ENCODE peak calls at places on chromosomes 3 and 15, in four cellular contexts. C, Z, Q and T are unnamed samples.

GRCh38 chr3:72087420-72087819 is 302.5 kb upstream of the PROK2 start:
- DNase-seq in C (no peak), Z (no peak), Q (no peak), T (no peak)

GRCh38 chr3:16807441-16807840 is 77.3 kb upstream of the PLCL2 start:
- DNase-seq in C (no peak), Z (no peak), Q (no peak), T (no peak)

GRCh38 chr3:128395500-128396125 is 71.1 kb downstream of the DNAJB8 start:
- DNase-seq in C (no peak), Z (no peak), Q (peak; percentile 75), T (no peak)

GRCh38 chr15:40493089-40493840 is 22.5 kb downstream of the CHST14 start:
- DNase-seq in C (no peak), Z (no peak), Q (no peak), T (no peak)

GRCh38 chr3:48765376-48765775 is 48.4 kb upstream of the IP6K2 start:
- DNase-seq in C (no peak), Z (no peak), Q (no peak), T (no peak)

GRCh38 chr3:12302564-12302963 is 13.7 kb downstream of the PPARG start:
- DNase-seq in C (no peak), Z (no peak), Q (no peak), T (no peak)

GRCh38 chr15:61195116-61196002 is 33.7 kb downstream of the RORA start:
- DNase-seq in C (no peak), Z (no peak), Q (no peak), T (no peak)

GRCh38 chr3:179871782-179872181 is 165.0 kb downstream of the PEX5L start:
- DNase-seq in C (no peak), Z (no peak), Q (no peak), T (no peak)

GRCh38 chr3:5305681-5305983 is 118.1 kb downstream of the EDEM1 start:
- DNase-seq in C (no peak), Z (no peak), Q (no peak), T (no peak)

GRCh38 chr15:100311829-100312228 is 29.9 kb downstream of the ADAMTS17 start:
- DNase-seq in C (no peak), Z (no peak), Q (no peak), T (no peak)

GRCh38 chr3:51646091-51646490 is 25.0 kb upstream of the TEX264 start:
- DNase-seq in C (no peak), Z (no peak), Q (no peak), T (no peak)

GRCh38 chr15:51387699-51388041 is 46.2 kb downstream of the GLDN start:
- DNase-seq in C (no peak), Z (no peak), Q (no peak), T (no peak)

GRCh38 chr3:46670891-46671427 is 22.5 kb downstream of the ALS2CL start:
- DNase-seq in C (peak; percentile 31), Z (no peak), Q (peak; percentile 17), T (no peak)

GRCh38 chr3:77887611-77888010 is 847.7 kb downstream of the ROBO2 start:
- DNase-seq in C (no peak), Z (no peak), Q (no peak), T (no peak)

GRCh38 chr3:123028233-123028828 is 768 bp upstream of the SEMA5B start:
- DNase-seq in C (no peak), Z (no peak), Q (no peak), T (peak; percentile 58)

GRCh38 chr3:188407158-188407880 is 253.4 kb downstream of the LPP start:
- DNase-seq in C (no peak), Z (no peak), Q (no peak), T (no peak)

GRCh38 chr3:88809993-88810392 is 297.4 kb upstream of the EPHA3 start:
- DNase-seq in C (no peak), Z (no peak), Q (no peak), T (no peak)

GRCh38 chr3:12947504-12948369 is 106.4 kb upstream of the RPL32 start:
- DNase-seq in C (no peak), Z (no peak), Q (peak; percentile 74), T (peak; percentile 62)

GRCh38 chr3:29447946-29448632 is 167.2 kb downstream of the RBMS3 start:
- DNase-seq in C (no peak), Z (no peak), Q (no peak), T (no peak)

GRCh38 chr3:98966862-98967554 is 65.5 kb upstream of the DCBLD2 start:
- DNase-seq in C (no peak), Z (no peak), Q (no peak), T (no peak)
- TF ChIP-seq POLR2A in C (no peak), Z (no peak), Q (no peak), T (no peak)

GRCh38 chr3:150371741-150372254 is 36.3 kb upstream of the TSC22D2 start:
- DNase-seq in C (no peak), Z (no peak), Q (no peak), T (no peak)
- H3K4me3 ChIP-seq in C (no peak overlapping the region), Z (peak overlapping the region; percentile 55), Q (peak overlapping the region; percentile 28), T (no peak overlapping the region)

DNA sequence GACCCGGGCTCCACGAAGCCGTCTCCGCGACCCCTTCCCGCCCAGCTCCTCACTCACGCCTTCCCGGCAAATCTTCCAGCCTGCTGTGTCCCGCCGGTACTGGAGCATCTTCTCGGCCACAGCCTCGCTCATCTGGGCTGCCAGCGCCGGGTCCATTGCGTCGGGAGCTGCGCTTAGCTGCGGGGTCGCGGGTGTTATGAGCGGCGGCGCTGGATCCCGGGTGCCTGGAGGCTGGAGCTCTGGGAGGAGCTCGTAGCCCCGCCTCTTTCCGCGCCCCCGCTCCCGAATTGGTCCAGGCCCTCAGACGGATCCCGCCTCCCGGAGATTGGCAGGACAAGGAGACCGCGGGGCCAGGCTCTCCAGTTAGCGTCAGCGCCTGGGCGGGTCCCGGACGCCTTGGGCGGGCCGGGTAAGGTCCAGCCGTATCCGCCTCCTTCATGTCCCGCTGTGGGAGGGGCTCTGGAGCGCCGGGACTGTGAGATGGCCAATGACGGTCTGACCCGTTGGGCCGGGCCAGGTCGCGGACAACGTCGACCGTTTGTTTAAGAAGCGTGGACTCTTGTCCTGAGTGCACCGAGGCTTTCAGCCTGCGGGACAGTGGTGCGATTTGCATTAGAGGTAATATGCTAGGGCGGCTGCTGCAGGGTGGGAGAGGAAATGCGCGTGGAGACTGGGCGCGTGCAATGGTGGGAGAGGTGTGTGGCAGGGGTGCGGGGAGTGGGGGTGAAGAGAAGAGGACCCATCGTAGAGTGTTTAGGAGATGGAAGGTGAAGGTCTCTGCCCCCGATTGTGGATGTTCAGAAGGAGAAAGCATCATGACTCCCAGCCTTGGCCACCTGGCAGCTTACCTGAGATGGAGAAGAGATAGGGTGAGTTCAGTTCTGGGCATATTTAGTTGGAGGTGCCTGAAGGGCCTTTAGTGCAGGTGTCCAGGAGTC is at the start of gene STARD5:
- DNase-seq in C (peak; percentile 100), Z (peak; percentile 92), Q (peak; percentile 99), T (peak; percentile 99)
- H3K9me3 ChIP-seq in C (no peaks in the 10 kb centered on the region), Z (no peaks in the 10 kb centered on the region), Q (no peaks in the 10 kb centered on the region), T (no peaks in the 10 kb centered on the region)

DNA sequence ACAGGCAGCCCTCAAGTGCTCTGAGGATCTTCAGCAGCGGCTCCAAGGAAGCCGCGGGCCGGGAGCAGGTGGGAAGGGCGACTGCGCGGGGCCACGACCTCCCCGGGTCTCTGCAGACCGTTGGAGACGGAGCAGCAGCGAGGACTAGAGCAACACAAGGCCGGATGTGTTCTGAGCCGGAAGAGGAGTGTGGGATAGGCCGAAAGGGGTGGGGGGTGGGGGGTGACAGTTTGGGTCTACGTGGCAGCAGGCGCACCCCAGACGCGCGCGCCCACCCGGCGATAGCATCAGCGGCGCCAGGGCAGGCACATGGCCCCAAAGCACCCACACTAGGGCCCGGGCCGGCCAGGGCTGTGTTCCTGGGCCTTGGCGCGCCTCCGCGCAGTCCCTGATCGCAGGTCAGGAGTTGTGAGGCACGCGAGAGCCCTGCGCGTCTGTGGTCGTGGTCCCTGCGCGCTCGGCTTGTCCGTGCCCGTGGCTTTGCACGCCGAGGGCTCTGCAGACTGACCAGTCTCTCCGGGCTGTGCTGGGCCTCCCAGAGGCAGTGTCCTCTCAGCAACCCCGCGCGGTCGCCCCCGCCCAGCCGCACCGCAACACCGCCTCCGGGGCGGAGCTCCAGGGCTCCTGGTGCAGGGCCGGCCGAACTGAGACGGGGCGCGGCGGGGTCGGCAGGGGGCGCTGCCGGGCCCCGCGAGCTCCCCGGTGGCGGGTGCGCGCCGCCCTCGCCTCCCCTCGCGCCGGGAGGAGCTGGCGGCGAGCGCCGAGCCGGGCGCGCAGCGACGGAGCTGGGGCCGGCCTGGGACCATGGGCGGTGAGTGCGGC is at the start of gene PXYLP1:
- DNase-seq in C (peak; percentile 96), Z (peak; percentile 63), Q (peak; percentile 95), T (peak; percentile 96)
- TF ChIP-seq POLR2A in C (peak; percentile 81), Z (peak; percentile 18), Q (no peak), T (peak; percentile 51)

GRCh38 chr3:171770689-171771620 is 39.3 kb downstream of the PLD1 start:
- DNase-seq in C (no peak), Z (no peak), Q (peak; percentile 53), T (peak; percentile 49)

GRCh38 chr3:171763392-171763791 is 46.9 kb downstream of the PLD1 start:
- DNase-seq in C (no peak), Z (no peak), Q (no peak), T (no peak)

GRCh38 chr3:171772427-171773056 is 37.7 kb downstream of the PLD1 start:
- DNase-seq in C (no peak), Z (no peak), Q (peak; percentile 39), T (no peak)

GRCh38 chr3:171765511-171765887 is 44.8 kb downstream of the PLD1 start:
- DNase-seq in C (no peak), Z (no peak), Q (no peak), T (no peak)

GRCh38 chr3:171768281-171768925 is 41.9 kb downstream of the PLD1 start:
- DNase-seq in C (no peak), Z (no peak), Q (no peak), T (no peak)
- H3K4me3 ChIP-seq in C (no peak overlapping the region), Z (peak overlapping the region; percentile 61), Q (peak overlapping the region; percentile 52), T (no peak overlapping the region)

GRCh38 chr15:82272154-82272553 is 9.5 kb downstream of the SAXO2 start:
- DNase-seq in C (no peak), Z (no peak), Q (no peak), T (no peak)
- H3K9me3 ChIP-seq in C (no peaks in the 10 kb centered on the region), Z (peaks cover 5% of the 10 kb centered on the region), Q (peaks cover 11% of the 10 kb centered on the region), T (peaks cover 5% of the 10 kb centered on the region)